ENCODE peak calls at places on chromosomes 1 and 21, in nine cellular contexts. V is ovary; X is CD8-positive, alpha-beta T cell; S is upper lobe of right lung; P is mesenchymal stem cell; F is small intestine; W is tibial nerve; U is tibial artery; M is heart left ventricle. H is an unnamed sample.

GRCh38 chr1:239261521-239261920 is 124.8 kb upstream of the CHRM3 start:
- DNase-seq in X (no peak), U (no peak), F (no peak), M (no peak), S (no peak), V (no peak), W (no peak), P (no peak), H (no peak)

GRCh38 chr1:61141288-61142044 is 59.1 kb downstream of the NFIA start:
- DNase-seq in M (no peak), P (peak; percentile 46), S (no peak), V (no peak), W (no peak), X (no peak), F (peak; percentile 49), U (no peak), H (peak; percentile 67)

GRCh38 chr1:29550119-29550841 is 314.0 kb downstream of the PTPRU start:
- DNase-seq in P (no peak), U (no peak), W (no peak), X (no peak), M (no peak), V (no peak), F (no peak), S (peak; percentile 82), H (no peak)

GRCh38 chr1:226355016-226355415 is 46.1 kb upstream of the LIN9 start:
- DNase-seq in M (no peak), X (no peak), S (no peak), F (no peak), V (no peak), P (no peak), W (no peak), U (no peak), H (no peak)

GRCh38 chr1:183454377-183454776 is 17.9 kb upstream of the SMG7 start:
- DNase-seq in M (no peak), P (no peak), F (no peak), W (no peak), U (no peak), V (no peak), S (no peak), X (no peak), H (no peak)

GRCh38 chr1:244022301-244022700 is 28.8 kb upstream of the ZBTB18 start:
- DNase-seq in U (no peak), V (no peak), F (no peak), S (no peak), M (no peak), P (peak; percentile 33), X (no peak), W (no peak), H (no peak)

GRCh38 chr1:38585971-38586370 is 273.6 kb downstream of the RRAGC start:
- DNase-seq in X (no peak), V (no peak), M (no peak), F (no peak), W (no peak), P (no peak), U (no peak), S (no peak), H (no peak)

GRCh38 chr1:118785246-118785645 is 202.9 kb downstream of the TBX15 start:
- DNase-seq in F (no peak), M (no peak), S (no peak), P (no peak), W (peak; percentile 48), U (peak; percentile 58), X (no peak), V (no peak), H (no peak)

GRCh38 chr1:8423134-8423701 is 105.3 kb downstream of the SLC45A1 start:
- DNase-seq in V (peak; percentile 50), P (peak; percentile 53), W (peak; percentile 38), X (no peak), M (peak; percentile 46), U (no peak), F (peak; percentile 48), S (peak; percentile 78), H (no peak)

GRCh38 chr1:8015036-8015808 is 10.9 kb downstream of the ERRFI1 start:
- DNase-seq in U (no peak), F (peak; percentile 81), W (peak; percentile 89), X (no peak), P (peak; percentile 89), V (no peak), M (peak; percentile 56), S (no peak), H (no peak)

GRCh38 chr21:27408826-27409225 is 441.9 kb upstream of the ADAMTS5 start:
- DNase-seq in P (no peak), W (no peak), U (no peak), F (no peak), V (no peak), X (no peak), M (no peak), S (no peak), H (no peak)

GRCh38 chr1:218787826-218788225 is 385.9 kb upstream of the LYPLAL1 start:
- DNase-seq in X (no peak), M (no peak), U (no peak), S (no peak), F (no peak), V (no peak), P (no peak), W (no peak), H (no peak)

GRCh38 chr1:107871687-107872086 is 93.3 kb downstream of the VAV3 start:
- DNase-seq in P (peak; percentile 23), X (no peak), S (no peak), M (no peak), W (no peak), V (no peak), U (no peak), F (no peak), H (no peak)

GRCh38 chr1:67695963-67696362 is 11.0 kb downstream of the GADD45A start:
- DNase-seq in W (no peak), P (no peak), F (no peak), M (no peak), S (no peak), V (no peak), X (no peak), U (no peak), H (no peak)

GRCh38 chr1:180157576-180158057 is 2.9 kb downstream of the QSOX1 start:
- DNase-seq in W (no peak), X (no peak), P (no peak), V (no peak), S (no peak), U (no peak), F (peak; percentile 91), M (no peak), H (no peak)

GRCh38 chr1:113118266-113118665 is 45.3 kb downstream of the LRIG2 start:
- DNase-seq in F (no peak), S (no peak), U (no peak), W (no peak), X (no peak), P (no peak), V (no peak), M (no peak), H (no peak)

GRCh38 chr1:204685236-204686006 is at the start of gene LRRN2:
- DNase-seq in U (no peak), F (peak; percentile 3), W (no peak), V (peak; percentile 31), M (peak; percentile 22), S (no peak), X (no peak), P (no peak), H (no peak)

GRCh38 chr1:165129568-165130164 is 226.8 kb downstream of the LMX1A start:
- DNase-seq in V (peak; percentile 20), F (peak; percentile 64), S (peak; percentile 68), M (peak; percentile 18), X (no peak), U (peak; percentile 24), W (peak; percentile 40), P (peak; percentile 18), H (no peak)

GRCh38 chr1:111256988-111257658 is 29.6 kb downstream of the CHI3L2 start:
- DNase-seq in X (no peak), S (no peak), P (no peak), W (no peak), F (no peak), M (no peak), V (no peak), U (no peak), H (no peak)

DNA sequence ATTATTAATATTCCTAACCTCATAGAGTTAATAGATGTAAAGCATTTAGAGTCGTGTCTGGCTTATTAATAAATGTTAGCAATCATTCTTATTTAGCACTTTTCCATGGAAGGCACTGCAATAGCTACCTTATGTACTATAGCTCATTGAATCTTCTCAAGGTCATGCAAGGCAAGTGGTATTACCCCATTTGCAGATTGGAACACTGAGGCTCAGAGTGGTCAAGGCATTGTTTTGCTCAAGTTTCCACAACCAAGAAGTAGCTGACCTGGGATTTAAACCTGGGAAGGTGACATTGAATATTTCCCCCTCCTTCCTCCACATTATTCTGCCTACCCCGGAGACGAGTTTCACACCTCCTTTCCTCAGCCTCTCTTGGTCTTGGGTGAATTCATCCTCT is 37.8 kb upstream of the EYA3 start:
- DNase-seq in S (no peak), M (no peak), F (no peak), W (no peak), U (no peak), V (no peak), X (no peak), P (no peak), H (no peak)
- H3K36me3 ChIP-seq in S (no peaks in the 10 kb centered on the region), M (no peaks in the 10 kb centered on the region), F (no peaks in the 10 kb centered on the region), W (no peaks in the 10 kb centered on the region), U (no peaks in the 10 kb centered on the region), V (no peaks in the 10 kb centered on the region), X (no peaks in the 10 kb centered on the region), P (no peaks in the 10 kb centered on the region), H (no peaks in the 10 kb centered on the region)

GRCh38 chr1:215474940-215475339 is 92.2 kb upstream of the KCTD3 start:
- DNase-seq in V (no peak), P (no peak), M (no peak), W (no peak), S (no peak), U (no peak), F (no peak), X (no peak), H (no peak)
- H3K27ac ChIP-seq in V (no peak overlapping the region), P (no peak overlapping the region), M (no peak overlapping the region), W (no peak overlapping the region), S (no peak overlapping the region), U (no peak overlapping the region), F (no peak overlapping the region), X (no peak overlapping the region), H (peak overlapping the region; percentile 95)

DNA sequence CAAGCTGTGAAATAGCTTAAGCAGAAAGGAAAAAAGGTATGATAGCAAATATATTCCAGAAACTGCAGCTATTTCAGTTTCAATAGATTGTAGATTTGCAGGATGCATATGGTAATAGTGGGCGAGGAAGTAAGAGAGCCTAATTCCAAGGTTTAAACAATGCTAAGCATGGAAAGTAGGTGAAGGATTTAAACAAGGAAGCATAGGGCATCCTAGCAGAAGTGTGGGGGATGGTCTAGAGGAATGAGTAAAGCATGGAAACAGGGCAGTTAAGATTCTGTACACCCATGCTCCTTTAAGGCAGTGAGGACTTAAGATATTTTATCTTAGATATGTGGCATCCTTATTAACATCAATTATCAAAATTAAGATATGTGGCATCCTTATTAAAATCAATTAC is 2.6 kb downstream of the IVNS1ABP start:
- DNase-seq in U (no peak), X (no peak), W (no peak), F (peak; percentile 36), M (no peak), P (peak; percentile 35), V (no peak), S (no peak), H (no peak)
- H3K36me3 ChIP-seq in U (no peaks in the 10 kb centered on the region), X (peaks cover 5% of the 10 kb centered on the region), W (no peaks in the 10 kb centered on the region), F (peaks cover 3% of the 10 kb centered on the region), M (no peaks in the 10 kb centered on the region), P (no peaks in the 10 kb centered on the region), V (no peaks in the 10 kb centered on the region), S (peaks cover 16% of the 10 kb centered on the region), H (peaks cover 44% of the 10 kb centered on the region)

DNA sequence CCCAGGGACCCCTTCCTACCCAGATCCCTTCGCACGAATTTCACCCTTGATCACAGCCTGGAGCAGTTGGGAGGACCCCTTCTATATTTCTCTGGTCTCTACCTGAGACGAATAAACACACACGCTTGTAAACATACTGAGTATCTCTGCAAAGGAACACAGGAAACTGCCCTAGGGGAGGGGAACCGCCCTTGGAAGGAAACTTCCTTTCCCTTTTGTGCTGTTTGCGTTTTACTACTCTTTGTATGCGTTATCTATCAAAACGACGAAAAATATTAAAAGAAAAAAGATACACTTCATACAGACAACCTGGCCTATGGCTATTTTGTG is 753 bp downstream of the NECAP2 start:
- DNase-seq in F (peak; percentile 40), M (no peak), P (no peak), U (no peak), S (no peak), V (no peak), X (no peak), W (no peak), H (no peak)
- H3K27ac ChIP-seq in F (peak overlapping the region; percentile 34), M (peak overlapping the region; percentile 79), P (peak overlapping the region; percentile 84), U (peak overlapping the region; percentile 79), S (peak overlapping the region; percentile 88), V (peak overlapping the region; percentile 15), X (peak overlapping the region; percentile 89), W (peak overlapping the region; percentile 76), H (peak overlapping the region; percentile 55)